ENCODE peak calls at places on chromosomes 4 and X, in five cellular contexts. J is endothelial cell, I is SK-MEL-5, M is NCI-H1092, U is AML-193. X is an unnamed sample.

GRCh38 chr4:2321279-2322196 is 59.6 kb upstream of the MXD4 start:
- DNase-seq in M (no peak), I (no peak), U (no peak), J (no peak), X (no peak)

GRCh38 chr4:2333356-2333841 is 71.5 kb upstream of the MXD4 start:
- DNase-seq in I (no peak), M (no peak), U (no peak), J (peak), X (no peak)

GRCh38 chrX:129701624-129702069 is 37.1 kb upstream of the XPNPEP2 start:
- DNase-seq in I (no peak), J (no peak), U (no peak), M (no peak), X (no peak)

GRCh38 chr4:113004655-113005054 is 44.8 kb upstream of the ANK2 start:
- DNase-seq in M (no peak), U (no peak), J (no peak), I (peak), X (no peak)

GRCh38 chr4:9762823-9763475 is 18.5 kb upstream of the DRD5 start:
- DNase-seq in M (peak), J (peak), U (peak), I (peak), X (peak)

GRCh38 chr4:2441393-2442174 is 22.8 kb downstream of the CFAP99 start:
- DNase-seq in I (peak), M (peak), J (peak), U (peak), X (no peak)

GRCh38 chr4:98908182-98908581 is 20.8 kb downstream of the EIF4E start:
- DNase-seq in I (no peak), U (no peak), J (no peak), M (no peak), X (no peak)

GRCh38 chr4:88366460-88366859 is 12.2 kb upstream of the HERC6 start:
- DNase-seq in J (no peak), M (no peak), U (no peak), I (no peak), X (no peak)

GRCh38 chr4:37421614-37422013 is 177.1 kb downstream of the NWD2 start:
- DNase-seq in I (no peak), M (no peak), U (no peak), J (no peak), X (no peak)

GRCh38 chr4:145535202-145535601 is 53.5 kb downstream of the SMAD1 start:
- DNase-seq in I (no peak), M (no peak), J (no peak), U (no peak), X (no peak)

GRCh38 chrX:150146271-150146888 is 208.1 kb upstream of the EOLA2 start:
- DNase-seq in M (no peak), J (no peak), I (no peak), U (no peak), X (no peak)

GRCh38 chr4:41125558-41126311 is 88.6 kb downstream of the APBB2 start:
- DNase-seq in I (no peak), M (no peak), U (no peak), J (no peak), X (no peak)

GRCh38 chrX:49879656-49880277 is 483 bp downstream of the USP27X start:
- DNase-seq in U (no peak), J (no peak), I (no peak), M (no peak), X (no peak)

GRCh38 chr4:108144451-108144850 is 24.3 kb downstream of the LEF1 start:
- DNase-seq in I (peak), J (no peak), M (no peak), U (no peak), X (no peak)

GRCh38 chr4:83307920-83308319 is 23.3 kb upstream of the COQ2 start:
- DNase-seq in U (no peak), M (no peak), I (no peak), J (no peak), X (no peak)

GRCh38 chrX:123975180-123975579 is 13.7 kb downstream of the STAG2 start:
- DNase-seq in I (no peak), U (no peak), J (no peak), M (no peak), X (no peak)

GRCh38 chr4:8066336-8066931 is 92.2 kb downstream of the ABLIM2 start:
- DNase-seq in J (no peak), U (no peak), M (no peak), I (no peak), X (no peak)

GRCh38 chr4:170089743-170090666 is at the start of gene AADAT:
- DNase-seq in I (peak), J (peak), M (peak), U (no peak), X (peak)

GRCh38 chrX:76433219-76433618 is 5.7 kb downstream of the MAGEE1 start:
- DNase-seq in U (no peak), J (no peak), M (no peak), I (no peak), X (no peak)

GRCh38 chr4:72112514-72113156 is 80.8 kb downstream of the NPFFR2 start:
- DNase-seq in M (no peak), J (no peak), U (no peak), I (peak), X (peak)

GRCh38 chrX:26146024-26146423 is 7.9 kb downstream of the MAGEB18 start:
- DNase-seq in J (no peak), M (no peak), I (no peak), U (no peak), X (no peak)

GRCh38 chrX:14476169-14476568 is 53.2 kb upstream of the GLRA2 start:
- DNase-seq in J (no peak), I (no peak), U (no peak), M (peak), X (peak)

GRCh38 chr4:80360900-80361299 is 25.4 kb downstream of the CFAP299 start:
- DNase-seq in U (no peak), M (no peak), I (no peak), J (no peak), X (no peak)

X was measured in DMS153.